ENCODE peak calls at places on chromosomes 7 and 10, in five cellular contexts. One of them, this sample, is unnamed.
A peak's percentile ranks its signal among the peaks of the same experiment; 100 is the strongest.

GRCh38 chr10:16996530-16996964 is 133.1 kb downstream of the CUBN start:
- DNase-seq in ovary: no peak
- DNase-seq in aorta: no peak
- DNase-seq in neural progenitor cell: no peak
- DNase-seq in A549: no peak
- DNase-seq in this sample: no peak

GRCh38 chr10:119657725-119658124 is 6.5 kb downstream of the BAG3 start:
- DNase-seq in ovary: no peak
- DNase-seq in aorta: no peak
- DNase-seq in neural progenitor cell: no peak
- DNase-seq in A549: no peak
- DNase-seq in this sample: peak; percentile 67

GRCh38 chr7:78326189-78326588 is 527.6 kb downstream of the PHTF2 start:
- DNase-seq in ovary: no peak
- DNase-seq in aorta: no peak
- DNase-seq in neural progenitor cell: no peak
- DNase-seq in A549: no peak
- DNase-seq in this sample: no peak

GRCh38 chr10:72738476-72738875 is 46.5 kb downstream of the MCU start:
- DNase-seq in ovary: no peak
- DNase-seq in aorta: no peak
- DNase-seq in neural progenitor cell: no peak
- DNase-seq in A549: no peak
- DNase-seq in this sample: no peak

GRCh38 chr10:71777213-71777985 is 4.1 kb upstream of the VSIR start:
- DNase-seq in ovary: no peak
- DNase-seq in aorta: no peak
- DNase-seq in neural progenitor cell: no peak
- DNase-seq in A549: no peak
- DNase-seq in this sample: no peak

GRCh38 chr7:8051373-8051772 is 82.8 kb downstream of the GLCCI1 start:
- DNase-seq in ovary: no peak
- DNase-seq in aorta: no peak
- DNase-seq in neural progenitor cell: no peak
- DNase-seq in A549: no peak
- DNase-seq in this sample: no peak

GRCh38 chr10:104966563-104967280 is 325.6 kb downstream of the SORCS3 start:
- DNase-seq in ovary: no peak
- DNase-seq in aorta: no peak
- DNase-seq in neural progenitor cell: no peak
- DNase-seq in A549: no peak
- DNase-seq in this sample: no peak

GRCh38 chr10:73974309-73974946 is 23.5 kb upstream of the VCL start:
- DNase-seq in ovary: no peak
- DNase-seq in aorta: no peak
- DNase-seq in neural progenitor cell: no peak
- DNase-seq in A549: no peak
- DNase-seq in this sample: no peak

GRCh38 chr7:2008936-2009540 is 223.7 kb downstream of the MAD1L1 start:
- DNase-seq in ovary: no peak
- DNase-seq in aorta: peak; percentile 74
- DNase-seq in neural progenitor cell: no peak
- DNase-seq in A549: no peak
- DNase-seq in this sample: peak; percentile 20

GRCh38 chr10:46540412-46541016 is 15.9 kb downstream of the GPRIN2 start:
- DNase-seq in ovary: no peak
- DNase-seq in aorta: peak; percentile 67
- DNase-seq in neural progenitor cell: no peak
- DNase-seq in A549: no peak
- DNase-seq in this sample: peak; percentile 43

GRCh38 chr10:4770766-4771553 is 55.0 kb upstream of the AKR1E2 start:
- DNase-seq in ovary: no peak
- DNase-seq in aorta: no peak
- DNase-seq in neural progenitor cell: no peak
- DNase-seq in A549: peak; percentile 85
- DNase-seq in this sample: no peak

GRCh38 chr10:78977761-78978305 is 90.9 kb upstream of the ZMIZ1 start:
- DNase-seq in ovary: peak; percentile 83
- DNase-seq in aorta: no peak
- DNase-seq in neural progenitor cell: no peak
- DNase-seq in A549: peak; percentile 62
- DNase-seq in this sample: peak; percentile 63

GRCh38 chr10:71852335-71852937 is 1.4 kb upstream of the PSAP start:
- DNase-seq in ovary: no peak
- DNase-seq in aorta: peak; percentile 69
- DNase-seq in neural progenitor cell: no peak
- DNase-seq in A549: no peak
- DNase-seq in this sample: no peak

GRCh38 chr10:124325658-124325965 is 93.1 kb downstream of the OAT start:
- DNase-seq in ovary: no peak
- DNase-seq in aorta: no peak
- DNase-seq in neural progenitor cell: no peak
- DNase-seq in A549: no peak
- DNase-seq in this sample: no peak

GRCh38 chr7:69739182-69739581 is 140.9 kb downstream of the AUTS2 start:
- DNase-seq in ovary: no peak
- DNase-seq in aorta: no peak
- DNase-seq in neural progenitor cell: no peak
- DNase-seq in A549: peak; percentile 25
- DNase-seq in this sample: no peak

GRCh38 chr10:122132882-122133634 is 138.0 kb upstream of the BTBD16 start:
- DNase-seq in ovary: no peak
- DNase-seq in aorta: no peak
- DNase-seq in neural progenitor cell: no peak
- DNase-seq in A549: no peak
- DNase-seq in this sample: no peak

GRCh38 chr10:115857856-115858255 is 415.1 kb downstream of the GFRA1 start:
- DNase-seq in ovary: no peak
- DNase-seq in aorta: no peak
- DNase-seq in neural progenitor cell: no peak
- DNase-seq in A549: no peak
- DNase-seq in this sample: no peak

GRCh38 chr10:50552308-50552707 is 71.4 kb downstream of the SGMS1 start:
- DNase-seq in ovary: no peak
- DNase-seq in aorta: no peak
- DNase-seq in neural progenitor cell: no peak
- DNase-seq in A549: no peak
- DNase-seq in this sample: no peak

GRCh38 chr7:104341545-104341944 is 13.1 kb downstream of the LHFPL3 start:
- DNase-seq in ovary: no peak
- DNase-seq in aorta: no peak
- DNase-seq in neural progenitor cell: peak; percentile 50
- DNase-seq in A549: peak; percentile 2
- DNase-seq in this sample: no peak

GRCh38 chr10:17043586-17043985 is 86.0 kb downstream of the CUBN start:
- DNase-seq in ovary: no peak
- DNase-seq in aorta: no peak
- DNase-seq in neural progenitor cell: no peak
- DNase-seq in A549: no peak
- DNase-seq in this sample: no peak

GRCh38 chr7:131721660-131722059 is 165.2 kb upstream of the PODXL start:
- DNase-seq in ovary: no peak
- DNase-seq in aorta: no peak
- DNase-seq in neural progenitor cell: no peak
- DNase-seq in A549: no peak
- DNase-seq in this sample: no peak

GRCh38 chr10:1520909-1521565 is 216.3 kb downstream of the ADARB2 start:
- DNase-seq in ovary: no peak
- DNase-seq in aorta: no peak
- DNase-seq in neural progenitor cell: no peak
- DNase-seq in A549: no peak
- DNase-seq in this sample: peak; percentile 3

GRCh38 chr10:24344279-24344678 is 135.3 kb downstream of the KIAA1217 start:
- DNase-seq in ovary: no peak
- DNase-seq in aorta: no peak
- DNase-seq in neural progenitor cell: no peak
- DNase-seq in A549: no peak
- DNase-seq in this sample: no peak

GRCh38 chr10:103055105-103055504 is 137.0 kb downstream of the CNNM2 start:
- DNase-seq in ovary: no peak
- DNase-seq in aorta: no peak
- DNase-seq in neural progenitor cell: no peak
- DNase-seq in A549: no peak
- DNase-seq in this sample: no peak

GRCh38 chr7:158183431-158183830 is 404.2 kb downstream of the PTPRN2 start:
- DNase-seq in ovary: no peak
- DNase-seq in aorta: no peak
- DNase-seq in neural progenitor cell: no peak
- DNase-seq in A549: no peak
- DNase-seq in this sample: no peak
- H3K9me3 ChIP-seq in ovary: peaks cover 5% of the 10 kb centered on the region
- H3K9me3 ChIP-seq in aorta: peaks cover 1% of the 10 kb centered on the region
- H3K9me3 ChIP-seq in neural progenitor cell: no peaks in the 10 kb centered on the region
- H3K9me3 ChIP-seq in A549: no peaks in the 10 kb centered on the region
- H3K9me3 ChIP-seq in this sample: no peaks in the 10 kb centered on the region

GRCh38 chr7:37327288-37327687 is 121.4 kb downstream of the ELMO1 start:
- DNase-seq in ovary: no peak
- DNase-seq in aorta: no peak
- DNase-seq in neural progenitor cell: no peak
- DNase-seq in A549: no peak
- DNase-seq in this sample: no peak

GRCh38 chr7:37333075-37333474 is 115.6 kb downstream of the ELMO1 start:
- DNase-seq in ovary: no peak
- DNase-seq in aorta: no peak
- DNase-seq in neural progenitor cell: no peak
- DNase-seq in A549: no peak
- DNase-seq in this sample: no peak

GRCh38 chr7:37330775-37331174 is 117.9 kb downstream of the ELMO1 start:
- DNase-seq in ovary: no peak
- DNase-seq in aorta: no peak
- DNase-seq in neural progenitor cell: no peak
- DNase-seq in A549: no peak
- DNase-seq in this sample: no peak

GRCh38 chr7:37332218-37333016 is 116.2 kb downstream of the ELMO1 start:
- DNase-seq in ovary: no peak
- DNase-seq in aorta: no peak
- DNase-seq in neural progenitor cell: no peak
- DNase-seq in A549: no peak
- DNase-seq in this sample: no peak

GRCh38 chr7:37329940-37330339 is 118.7 kb downstream of the ELMO1 start:
- DNase-seq in ovary: no peak
- DNase-seq in aorta: no peak
- DNase-seq in neural progenitor cell: no peak
- DNase-seq in A549: no peak
- DNase-seq in this sample: no peak
- H3K4me3 ChIP-seq in ovary: no peak overlapping the region
- H3K4me3 ChIP-seq in aorta: no peak overlapping the region
- H3K4me3 ChIP-seq in neural progenitor cell: no peak overlapping the region
- H3K4me3 ChIP-seq in A549: no peak overlapping the region
- H3K4me3 ChIP-seq in this sample: no peak overlapping the region

GRCh38 chr10:85976267-85976793 is 390.3 kb downstream of the GRID1 start:
- DNase-seq in ovary: no peak
- DNase-seq in aorta: no peak
- DNase-seq in neural progenitor cell: peak; percentile 6
- DNase-seq in A549: no peak
- DNase-seq in this sample: no peak

GRCh38 chr10:85979598-85979997 is 387.0 kb downstream of the GRID1 start:
- DNase-seq in ovary: no peak
- DNase-seq in aorta: no peak
- DNase-seq in neural progenitor cell: no peak
- DNase-seq in A549: no peak
- DNase-seq in this sample: no peak

GRCh38 chr10:85977642-85978041 is 389.0 kb downstream of the GRID1 start:
- DNase-seq in ovary: no peak
- DNase-seq in aorta: no peak
- DNase-seq in neural progenitor cell: no peak
- DNase-seq in A549: no peak
- DNase-seq in this sample: no peak

GRCh38 chr10:85983051-85983450 is 383.5 kb downstream of the GRID1 start:
- DNase-seq in ovary: no peak
- DNase-seq in aorta: no peak
- DNase-seq in neural progenitor cell: no peak
- DNase-seq in A549: no peak
- DNase-seq in this sample: no peak

GRCh38 chr10:85978566-85979358 is 387.8 kb downstream of the GRID1 start:
- DNase-seq in ovary: no peak
- DNase-seq in aorta: no peak
- DNase-seq in neural progenitor cell: no peak
- DNase-seq in A549: no peak
- DNase-seq in this sample: no peak
- H3K9me3 ChIP-seq in ovary: no peaks in the 10 kb centered on the region
- H3K9me3 ChIP-seq in aorta: no peaks in the 10 kb centered on the region
- H3K9me3 ChIP-seq in neural progenitor cell: no peaks in the 10 kb centered on the region
- H3K9me3 ChIP-seq in A549: no peaks in the 10 kb centered on the region
- H3K9me3 ChIP-seq in this sample: no peaks in the 10 kb centered on the region

GRCh38 chr10:80486151-80486692 is 32.1 kb downstream of the TSPAN14 start:
- DNase-seq in ovary: no peak
- DNase-seq in aorta: peak; percentile 50
- DNase-seq in neural progenitor cell: no peak
- DNase-seq in A549: no peak
- DNase-seq in this sample: no peak

GRCh38 chr10:80485410-80486135 is 31.5 kb downstream of the TSPAN14 start:
- DNase-seq in ovary: no peak
- DNase-seq in aorta: peak; percentile 37
- DNase-seq in neural progenitor cell: no peak
- DNase-seq in A549: no peak
- DNase-seq in this sample: no peak

GRCh38 chr10:80487791-80488538 is 33.9 kb downstream of the TSPAN14 start:
- DNase-seq in ovary: no peak
- DNase-seq in aorta: peak; percentile 74
- DNase-seq in neural progenitor cell: no peak
- DNase-seq in A549: no peak
- DNase-seq in this sample: no peak

GRCh38 chr10:80487422-80487785 is 33.3 kb downstream of the TSPAN14 start:
- DNase-seq in ovary: no peak
- DNase-seq in aorta: peak; percentile 37
- DNase-seq in neural progenitor cell: no peak
- DNase-seq in A549: no peak
- DNase-seq in this sample: no peak

GRCh38 chr10:80486785-80487421 is 32.8 kb downstream of the TSPAN14 start:
- DNase-seq in ovary: no peak
- DNase-seq in aorta: peak; percentile 45
- DNase-seq in neural progenitor cell: no peak
- DNase-seq in A549: no peak
- DNase-seq in this sample: no peak
- H3K4me3 ChIP-seq in ovary: no peak overlapping the region
- H3K4me3 ChIP-seq in aorta: no peak overlapping the region
- H3K4me3 ChIP-seq in neural progenitor cell: no peak overlapping the region
- H3K4me3 ChIP-seq in A549: no peak overlapping the region
- H3K4me3 ChIP-seq in this sample: no peak overlapping the region

GRCh38 chr7:9709211-9709610 is 1264.5 kb upstream of the PHF14 start:
- DNase-seq in ovary: no peak
- DNase-seq in aorta: no peak
- DNase-seq in neural progenitor cell: no peak
- DNase-seq in A549: no peak
- DNase-seq in this sample: no peak
- H3K9me3 ChIP-seq in ovary: no peaks in the 10 kb centered on the region
- H3K9me3 ChIP-seq in aorta: no peaks in the 10 kb centered on the region
- H3K9me3 ChIP-seq in neural progenitor cell: no peaks in the 10 kb centered on the region
- H3K9me3 ChIP-seq in A549: no peaks in the 10 kb centered on the region
- H3K9me3 ChIP-seq in this sample: no peaks in the 10 kb centered on the region

This sample was measured in psoas muscle.